ENCODE peak calls at places on chromosome 21, in six cellular contexts. R, P, H, Z, Q and D are unnamed samples.

GRCh38 chr21:42784276-42784675 is 95.1 kb downstream of the WDR4 start:
- DNase-seq in P (no peak), Q (no peak), Z (no peak), H (no peak), R (no peak), D (no peak)

GRCh38 chr21:29072873-29073221 is 601 bp downstream of the CCT8 start:
- DNase-seq in H (peak), R (no peak), Z (no peak), Q (no peak), P (no peak), D (peak)

GRCh38 chr21:44544566-44544965 is 4.6 kb upstream of the KRTAP10-1 start:
- DNase-seq in Q (no peak), P (no peak), R (no peak), H (no peak), Z (no peak), D (no peak)

GRCh38 chr21:45293726-45294401 is 6.2 kb upstream of the POFUT2 start:
- DNase-seq in Z (no peak), Q (no peak), P (no peak), R (peak), H (no peak), D (no peak)

GRCh38 chr21:34818663-34819158 is 149.9 kb downstream of the CLIC6 start:
- DNase-seq in Z (no peak), Q (no peak), H (no peak), P (no peak), R (no peak), D (no peak)

GRCh38 chr21:31732891-31733520 is 1.1 kb upstream of the SCAF4 start:
- DNase-seq in Q (no peak), H (peak), Z (peak), P (no peak), R (no peak), D (no peak)

GRCh38 chr21:25501996-25502665 is 105.2 kb downstream of the MRPL39 start:
- DNase-seq in Q (no peak), R (no peak), Z (no peak), P (no peak), H (no peak), D (no peak)

GRCh38 chr21:42003051-42003461 is 7.1 kb downstream of the ZBTB21 start:
- DNase-seq in Z (no peak), Q (peak), H (peak), P (no peak), R (no peak), D (peak)

GRCh38 chr21:45940091-45940490 is 41.5 kb upstream of the COL6A1 start:
- DNase-seq in P (no peak), Z (no peak), Q (no peak), R (no peak), H (no peak), D (no peak)

GRCh38 chr21:45323487-45324380 is 36.0 kb upstream of the POFUT2 start:
- DNase-seq in Z (no peak), P (no peak), H (peak), Q (no peak), R (peak), D (no peak)

GRCh38 chr21:45582128-45582527 is 39.9 kb upstream of the SLC19A1 start:
- DNase-seq in H (no peak), Z (peak), P (no peak), R (no peak), Q (no peak), D (no peak)

GRCh38 chr21:15929536-15929935 is 199.8 kb downstream of the USP25 start:
- DNase-seq in H (no peak), P (no peak), Q (no peak), Z (no peak), R (no peak), D (no peak)

GRCh38 chr21:31550070-31550469 is 109.4 kb upstream of the SOD1 start:
- DNase-seq in H (no peak), P (no peak), Z (no peak), R (no peak), Q (no peak), D (no peak)

GRCh38 chr21:44510508-44511218 is 29.3 kb downstream of the KRTAP10-1 start:
- DNase-seq in Z (peak), P (peak), R (peak), H (peak), Q (peak), D (no peak)

GRCh38 chr21:40049031-40049958 is 182.1 kb downstream of the PCP4 start:
- DNase-seq in P (no peak), Z (peak), R (no peak), Q (peak), H (no peak), D (peak)